ENCODE peak calls at places on chromosomes 2 and 18, in ten cellular contexts. One of them, this sample, is unnamed.

GRCh38 chr2:163191372-163191771 is 352.8 kb upstream of the KCNH7 start:
- DNase-seq in sigmoid colon: no peak
- DNase-seq in left ventricle myocardium inferior: no peak
- DNase-seq in fibroblast of lung: peak; percentile 64
- DNase-seq in left lung: no peak
- DNase-seq in CD8-positive, alpha-beta memory T cell: no peak
- DNase-seq in spleen: no peak
- DNase-seq in uterus: no peak
- DNase-seq in Caco-2: no peak
- DNase-seq in HepG2: peak; percentile 24
- DNase-seq in this sample: peak; percentile 51

GRCh38 chr2:217900780-217901360 is 101.9 kb downstream of the TNS1 start:
- DNase-seq in spleen: no peak
- DNase-seq in CD8-positive, alpha-beta memory T cell: no peak
- DNase-seq in sigmoid colon: no peak
- DNase-seq in uterus: no peak
- DNase-seq in HepG2: no peak
- DNase-seq in left lung: no peak
- DNase-seq in Caco-2: no peak
- DNase-seq in left ventricle myocardium inferior: no peak
- DNase-seq in fibroblast of lung: no peak
- DNase-seq in this sample: no peak

GRCh38 chr2:237149425-237149824 is 63.7 kb downstream of the COPS8 start:
- DNase-seq in sigmoid colon: no peak
- DNase-seq in left ventricle myocardium inferior: no peak
- DNase-seq in CD8-positive, alpha-beta memory T cell: no peak
- DNase-seq in uterus: no peak
- DNase-seq in spleen: no peak
- DNase-seq in left lung: peak; percentile 63
- DNase-seq in Caco-2: no peak
- DNase-seq in HepG2: no peak
- DNase-seq in fibroblast of lung: no peak
- DNase-seq in this sample: no peak

GRCh38 chr2:238754259-238754658 is 93.6 kb upstream of the TWIST2 start:
- DNase-seq in uterus: no peak
- DNase-seq in fibroblast of lung: no peak
- DNase-seq in HepG2: no peak
- DNase-seq in sigmoid colon: no peak
- DNase-seq in CD8-positive, alpha-beta memory T cell: no peak
- DNase-seq in left lung: no peak
- DNase-seq in left ventricle myocardium inferior: no peak
- DNase-seq in Caco-2: no peak
- DNase-seq in spleen: no peak
- DNase-seq in this sample: no peak

GRCh38 chr2:235270951-235271350 is 222.9 kb upstream of the AGAP1 start:
- DNase-seq in left lung: no peak
- DNase-seq in spleen: no peak
- DNase-seq in HepG2: no peak
- DNase-seq in sigmoid colon: no peak
- DNase-seq in uterus: no peak
- DNase-seq in left ventricle myocardium inferior: no peak
- DNase-seq in CD8-positive, alpha-beta memory T cell: no peak
- DNase-seq in Caco-2: no peak
- DNase-seq in fibroblast of lung: peak; percentile 52
- DNase-seq in this sample: peak; percentile 93

GRCh38 chr2:96111257-96111640 is 5.1 kb downstream of the ADRA2B start:
- DNase-seq in CD8-positive, alpha-beta memory T cell: no peak
- DNase-seq in left lung: no peak
- DNase-seq in uterus: no peak
- DNase-seq in spleen: no peak
- DNase-seq in sigmoid colon: peak; percentile 19
- DNase-seq in Caco-2: no peak
- DNase-seq in fibroblast of lung: no peak
- DNase-seq in HepG2: no peak
- DNase-seq in left ventricle myocardium inferior: no peak
- DNase-seq in this sample: no peak

GRCh38 chr2:233199870-233200269 is 51.6 kb upstream of the ATG16L1 start:
- DNase-seq in spleen: no peak
- DNase-seq in uterus: no peak
- DNase-seq in fibroblast of lung: no peak
- DNase-seq in Caco-2: no peak
- DNase-seq in HepG2: no peak
- DNase-seq in CD8-positive, alpha-beta memory T cell: no peak
- DNase-seq in left ventricle myocardium inferior: no peak
- DNase-seq in left lung: no peak
- DNase-seq in sigmoid colon: no peak
- DNase-seq in this sample: no peak

GRCh38 chr2:144170172-144170571 is 349.7 kb downstream of the ZEB2 start:
- DNase-seq in uterus: no peak
- DNase-seq in CD8-positive, alpha-beta memory T cell: no peak
- DNase-seq in Caco-2: no peak
- DNase-seq in sigmoid colon: no peak
- DNase-seq in spleen: no peak
- DNase-seq in HepG2: no peak
- DNase-seq in left ventricle myocardium inferior: no peak
- DNase-seq in fibroblast of lung: no peak
- DNase-seq in left lung: no peak
- DNase-seq in this sample: no peak

GRCh38 chr18:3478262-3478978 is 28.4 kb downstream of the TGIF1 start:
- DNase-seq in CD8-positive, alpha-beta memory T cell: no peak
- DNase-seq in left ventricle myocardium inferior: no peak
- DNase-seq in fibroblast of lung: no peak
- DNase-seq in uterus: no peak
- DNase-seq in HepG2: no peak
- DNase-seq in spleen: no peak
- DNase-seq in sigmoid colon: no peak
- DNase-seq in left lung: no peak
- DNase-seq in Caco-2: no peak
- DNase-seq in this sample: no peak

GRCh38 chr18:13999266-13999665 is 83.9 kb upstream of the MC2R start:
- DNase-seq in left ventricle myocardium inferior: no peak
- DNase-seq in CD8-positive, alpha-beta memory T cell: no peak
- DNase-seq in spleen: no peak
- DNase-seq in Caco-2: no peak
- DNase-seq in HepG2: no peak
- DNase-seq in sigmoid colon: no peak
- DNase-seq in uterus: no peak
- DNase-seq in left lung: no peak
- DNase-seq in fibroblast of lung: no peak
- DNase-seq in this sample: no peak

GRCh38 chr2:85628658-85629057 is 12.7 kb downstream of the USP39 start:
- DNase-seq in spleen: no peak
- DNase-seq in left lung: no peak
- DNase-seq in Caco-2: no peak
- DNase-seq in left ventricle myocardium inferior: no peak
- DNase-seq in uterus: no peak
- DNase-seq in HepG2: no peak
- DNase-seq in fibroblast of lung: no peak
- DNase-seq in CD8-positive, alpha-beta memory T cell: no peak
- DNase-seq in sigmoid colon: no peak
- DNase-seq in this sample: peak; percentile 86
- H3K36me3 ChIP-seq in spleen: peaks cover 99% of the 10 kb centered on the region
- H3K36me3 ChIP-seq in left lung: peaks cover 100% of the 10 kb centered on the region
- H3K36me3 ChIP-seq in Caco-2: peaks cover 5% of the 10 kb centered on the region
- H3K36me3 ChIP-seq in left ventricle myocardium inferior: peaks cover 100% of the 10 kb centered on the region
- H3K36me3 ChIP-seq in uterus: no peaks in the 10 kb centered on the region
- H3K36me3 ChIP-seq in HepG2: peaks cover 93% of the 10 kb centered on the region
- H3K36me3 ChIP-seq in fibroblast of lung: peaks cover 22% of the 10 kb centered on the region
- H3K36me3 ChIP-seq in CD8-positive, alpha-beta memory T cell: peaks cover 50% of the 10 kb centered on the region
- H3K36me3 ChIP-seq in sigmoid colon: peaks cover 86% of the 10 kb centered on the region
- H3K36me3 ChIP-seq in this sample: peaks cover 21% of the 10 kb centered on the region

GRCh38 chr2:18491577-18491976 is 68.9 kb downstream of the RDH14 start:
- DNase-seq in left ventricle myocardium inferior: no peak
- DNase-seq in CD8-positive, alpha-beta memory T cell: no peak
- DNase-seq in HepG2: no peak
- DNase-seq in uterus: no peak
- DNase-seq in sigmoid colon: no peak
- DNase-seq in left lung: no peak
- DNase-seq in fibroblast of lung: no peak
- DNase-seq in spleen: no peak
- DNase-seq in Caco-2: no peak
- DNase-seq in this sample: no peak
- H3K36me3 ChIP-seq in left ventricle myocardium inferior: no peaks in the 10 kb centered on the region
- H3K36me3 ChIP-seq in CD8-positive, alpha-beta memory T cell: no peaks in the 10 kb centered on the region
- H3K36me3 ChIP-seq in HepG2: no peaks in the 10 kb centered on the region
- H3K36me3 ChIP-seq in uterus: no peaks in the 10 kb centered on the region
- H3K36me3 ChIP-seq in sigmoid colon: no peaks in the 10 kb centered on the region
- H3K36me3 ChIP-seq in left lung: no peaks in the 10 kb centered on the region
- H3K36me3 ChIP-seq in fibroblast of lung: no peaks in the 10 kb centered on the region
- H3K36me3 ChIP-seq in spleen: no peaks in the 10 kb centered on the region
- H3K36me3 ChIP-seq in Caco-2: no peaks in the 10 kb centered on the region
- H3K36me3 ChIP-seq in this sample: no peaks in the 10 kb centered on the region

GRCh38 chr2:97714084-97714949 is 941 bp downstream of the ZAP70 start:
- DNase-seq in Caco-2: peak; percentile 30
- DNase-seq in spleen: peak; percentile 73
- DNase-seq in HepG2: no peak
- DNase-seq in CD8-positive, alpha-beta memory T cell: no peak
- DNase-seq in left lung: peak; percentile 19
- DNase-seq in sigmoid colon: peak; percentile 27
- DNase-seq in uterus: no peak
- DNase-seq in fibroblast of lung: no peak
- DNase-seq in left ventricle myocardium inferior: no peak
- DNase-seq in this sample: no peak

GRCh38 chr2:97715951-97716694 is 2.7 kb downstream of the ZAP70 start:
- DNase-seq in CD8-positive, alpha-beta memory T cell: no peak
- DNase-seq in spleen: peak; percentile 73
- DNase-seq in uterus: no peak
- DNase-seq in left lung: peak; percentile 9
- DNase-seq in left ventricle myocardium inferior: no peak
- DNase-seq in fibroblast of lung: no peak
- DNase-seq in HepG2: no peak
- DNase-seq in Caco-2: peak; percentile 30
- DNase-seq in sigmoid colon: peak; percentile 47
- DNase-seq in this sample: no peak

GRCh38 chr2:97713296-97714083 is at the start of gene ZAP70:
- DNase-seq in HepG2: peak; percentile 24
- DNase-seq in fibroblast of lung: no peak
- DNase-seq in left lung: peak; percentile 25
- DNase-seq in Caco-2: peak; percentile 27
- DNase-seq in spleen: peak; percentile 85
- DNase-seq in sigmoid colon: peak; percentile 56
- DNase-seq in left ventricle myocardium inferior: peak; percentile 10
- DNase-seq in uterus: no peak
- DNase-seq in CD8-positive, alpha-beta memory T cell: peak; percentile 55
- DNase-seq in this sample: no peak

GRCh38 chr2:97716695-97717617 is 3.6 kb downstream of the ZAP70 start:
- DNase-seq in HepG2: no peak
- DNase-seq in uterus: no peak
- DNase-seq in left lung: peak; percentile 14
- DNase-seq in sigmoid colon: peak; percentile 54
- DNase-seq in fibroblast of lung: no peak
- DNase-seq in left ventricle myocardium inferior: peak; percentile 5
- DNase-seq in spleen: peak; percentile 67
- DNase-seq in CD8-positive, alpha-beta memory T cell: no peak
- DNase-seq in Caco-2: peak; percentile 26
- DNase-seq in this sample: no peak

GRCh38 chr2:97714950-97715652 is 1.7 kb downstream of the ZAP70 start:
- DNase-seq in left ventricle myocardium inferior: peak; percentile 5
- DNase-seq in left lung: peak; percentile 19
- DNase-seq in Caco-2: peak; percentile 25
- DNase-seq in uterus: no peak
- DNase-seq in spleen: peak; percentile 74
- DNase-seq in HepG2: no peak
- DNase-seq in fibroblast of lung: no peak
- DNase-seq in CD8-positive, alpha-beta memory T cell: no peak
- DNase-seq in sigmoid colon: peak; percentile 52
- DNase-seq in this sample: no peak
- H3K36me3 ChIP-seq in left ventricle myocardium inferior: no peaks in the 10 kb centered on the region
- H3K36me3 ChIP-seq in left lung: no peaks in the 10 kb centered on the region
- H3K36me3 ChIP-seq in Caco-2: no peaks in the 10 kb centered on the region
- H3K36me3 ChIP-seq in uterus: no peaks in the 10 kb centered on the region
- H3K36me3 ChIP-seq in spleen: no peaks in the 10 kb centered on the region
- H3K36me3 ChIP-seq in HepG2: no peaks in the 10 kb centered on the region
- H3K36me3 ChIP-seq in fibroblast of lung: no peaks in the 10 kb centered on the region
- H3K36me3 ChIP-seq in CD8-positive, alpha-beta memory T cell: peaks cover 4% of the 10 kb centered on the region
- H3K36me3 ChIP-seq in sigmoid colon: no peaks in the 10 kb centered on the region
- H3K36me3 ChIP-seq in this sample: no peaks in the 10 kb centered on the region

GRCh38 chr2:137228566-137228965 is 463.2 kb downstream of the THSD7B start:
- DNase-seq in fibroblast of lung: no peak
- DNase-seq in CD8-positive, alpha-beta memory T cell: no peak
- DNase-seq in Caco-2: no peak
- DNase-seq in HepG2: no peak
- DNase-seq in spleen: no peak
- DNase-seq in left ventricle myocardium inferior: no peak
- DNase-seq in left lung: no peak
- DNase-seq in uterus: no peak
- DNase-seq in sigmoid colon: no peak
- DNase-seq in this sample: no peak
- H3K36me3 ChIP-seq in fibroblast of lung: no peaks in the 10 kb centered on the region
- H3K36me3 ChIP-seq in CD8-positive, alpha-beta memory T cell: no peaks in the 10 kb centered on the region
- H3K36me3 ChIP-seq in Caco-2: no peaks in the 10 kb centered on the region
- H3K36me3 ChIP-seq in HepG2: no peaks in the 10 kb centered on the region
- H3K36me3 ChIP-seq in spleen: no peaks in the 10 kb centered on the region
- H3K36me3 ChIP-seq in left ventricle myocardium inferior: no peaks in the 10 kb centered on the region
- H3K36me3 ChIP-seq in left lung: no peaks in the 10 kb centered on the region
- H3K36me3 ChIP-seq in uterus: no peaks in the 10 kb centered on the region
- H3K36me3 ChIP-seq in sigmoid colon: no peaks in the 10 kb centered on the region
- H3K36me3 ChIP-seq in this sample: no peaks in the 10 kb centered on the region

DNA sequence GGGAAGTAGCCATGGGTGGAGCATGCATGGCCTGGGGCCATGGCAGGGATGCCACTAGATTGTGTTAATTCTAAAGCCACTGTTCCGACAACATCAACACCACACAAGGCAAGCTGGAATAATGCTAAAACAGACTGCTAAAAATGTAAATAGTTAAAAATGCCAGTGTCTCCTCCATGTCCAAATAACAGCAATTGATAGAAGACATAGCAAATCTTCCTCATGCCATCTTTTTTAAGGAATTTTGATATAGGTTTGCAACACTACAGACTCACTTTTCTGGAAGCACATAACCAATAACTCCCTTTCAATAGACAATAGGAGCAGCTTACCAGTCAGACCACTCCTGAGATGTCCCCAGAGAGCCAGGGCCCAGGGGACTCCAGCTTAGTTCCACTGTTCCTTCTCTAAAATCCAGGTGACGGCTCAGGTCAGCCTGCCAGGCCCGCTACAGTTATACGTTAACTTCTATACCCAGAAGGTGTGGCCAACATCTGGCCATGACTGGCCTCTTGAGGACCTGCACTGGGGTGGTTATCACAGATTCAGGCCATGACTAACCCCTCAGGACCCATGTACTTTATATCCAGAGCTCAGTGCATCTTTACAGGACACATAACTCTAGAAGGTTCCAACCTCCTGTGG is 20.3 kb downstream of the TUBB6 start:
- DNase-seq in spleen: no peak
- DNase-seq in fibroblast of lung: no peak
- DNase-seq in Caco-2: no peak
- DNase-seq in sigmoid colon: peak; percentile 53
- DNase-seq in left lung: no peak
- DNase-seq in uterus: no peak
- DNase-seq in left ventricle myocardium inferior: no peak
- DNase-seq in HepG2: no peak
- DNase-seq in CD8-positive, alpha-beta memory T cell: no peak
- DNase-seq in this sample: no peak
- H3K36me3 ChIP-seq in spleen: peaks cover 47% of the 10 kb centered on the region
- H3K36me3 ChIP-seq in fibroblast of lung: peaks cover 29% of the 10 kb centered on the region
- H3K36me3 ChIP-seq in Caco-2: peaks cover 11% of the 10 kb centered on the region
- H3K36me3 ChIP-seq in sigmoid colon: peaks cover 29% of the 10 kb centered on the region
- H3K36me3 ChIP-seq in left lung: peaks cover 78% of the 10 kb centered on the region
- H3K36me3 ChIP-seq in uterus: no peaks in the 10 kb centered on the region
- H3K36me3 ChIP-seq in left ventricle myocardium inferior: peaks cover 88% of the 10 kb centered on the region
- H3K36me3 ChIP-seq in HepG2: peaks cover 47% of the 10 kb centered on the region
- H3K36me3 ChIP-seq in CD8-positive, alpha-beta memory T cell: peaks cover 28% of the 10 kb centered on the region
- H3K36me3 ChIP-seq in this sample: peaks cover 4% of the 10 kb centered on the region

This sample was measured in MM.1S.